ENCODE peak calls at places on chromosome 1, in four cellular contexts. One of them, this sample, is unnamed.

GRCh38 chr1:76379506-76379905 is 305.0 kb downstream of the ST6GALNAC3 start:
- DNase-seq in effector memory CD4-positive, alpha-beta T cell: no peak
- DNase-seq in activated effector memory CD4-positive, alpha-beta T cell treated with Interleukin-2 at 50 U/mL for 16 hours: no peak
- DNase-seq in foreskin keratinocyte: no peak
- DNase-seq in this sample: no peak

GRCh38 chr1:169624122-169624521 is 5.8 kb downstream of the SELP start:
- DNase-seq in effector memory CD4-positive, alpha-beta T cell: no peak
- DNase-seq in activated effector memory CD4-positive, alpha-beta T cell treated with Interleukin-2 at 50 U/mL for 16 hours: no peak
- DNase-seq in foreskin keratinocyte: no peak
- DNase-seq in this sample: no peak

GRCh38 chr1:168691541-168691940 is 37.5 kb downstream of the DPT start:
- DNase-seq in effector memory CD4-positive, alpha-beta T cell: no peak
- DNase-seq in activated effector memory CD4-positive, alpha-beta T cell treated with Interleukin-2 at 50 U/mL for 16 hours: no peak
- DNase-seq in foreskin keratinocyte: no peak
- DNase-seq in this sample: no peak

GRCh38 chr1:78091215-78091813 is 45.5 kb downstream of the GIPC2 start:
- DNase-seq in effector memory CD4-positive, alpha-beta T cell: no peak
- DNase-seq in activated effector memory CD4-positive, alpha-beta T cell treated with Interleukin-2 at 50 U/mL for 16 hours: no peak
- DNase-seq in foreskin keratinocyte: no peak
- DNase-seq in this sample: no peak

GRCh38 chr1:167043752-167044488 is 46.3 kb downstream of the GPA33 start:
- DNase-seq in effector memory CD4-positive, alpha-beta T cell: peak; percentile 55
- DNase-seq in activated effector memory CD4-positive, alpha-beta T cell treated with Interleukin-2 at 50 U/mL for 16 hours: peak; percentile 47
- DNase-seq in foreskin keratinocyte: no peak
- DNase-seq in this sample: peak; percentile 71

GRCh38 chr1:26861889-26862371 is 1.0 kb upstream of the SFN start:
- DNase-seq in effector memory CD4-positive, alpha-beta T cell: no peak
- DNase-seq in activated effector memory CD4-positive, alpha-beta T cell treated with Interleukin-2 at 50 U/mL for 16 hours: no peak
- DNase-seq in foreskin keratinocyte: peak; percentile 88
- DNase-seq in this sample: no peak

GRCh38 chr1:195664628-195665027 is 943.6 kb downstream of the KCNT2 start:
- DNase-seq in effector memory CD4-positive, alpha-beta T cell: no peak
- DNase-seq in activated effector memory CD4-positive, alpha-beta T cell treated with Interleukin-2 at 50 U/mL for 16 hours: no peak
- DNase-seq in foreskin keratinocyte: peak; percentile 6
- DNase-seq in this sample: no peak

GRCh38 chr1:59697138-59697811 is 117.5 kb upstream of the HOOK1 start:
- DNase-seq in effector memory CD4-positive, alpha-beta T cell: no peak
- DNase-seq in activated effector memory CD4-positive, alpha-beta T cell treated with Interleukin-2 at 50 U/mL for 16 hours: no peak
- DNase-seq in foreskin keratinocyte: no peak
- DNase-seq in this sample: peak; percentile 43

GRCh38 chr1:201713093-201713810 is 115.7 kb upstream of the IPO9 start:
- DNase-seq in effector memory CD4-positive, alpha-beta T cell: no peak
- DNase-seq in activated effector memory CD4-positive, alpha-beta T cell treated with Interleukin-2 at 50 U/mL for 16 hours: no peak
- DNase-seq in foreskin keratinocyte: peak; percentile 76
- DNase-seq in this sample: no peak

GRCh38 chr1:172941945-172942344 is 108.8 kb downstream of the TNFSF18 start:
- DNase-seq in effector memory CD4-positive, alpha-beta T cell: no peak
- DNase-seq in activated effector memory CD4-positive, alpha-beta T cell treated with Interleukin-2 at 50 U/mL for 16 hours: no peak
- DNase-seq in foreskin keratinocyte: no peak
- DNase-seq in this sample: no peak

This sample was measured in activated T-helper 2 cell treated with anti-CD3 and anti-CD28 coated beads, Interferon-gamma antibody, Interleukin-2, Interleukin-4, amounts not matched to agents 10 μg/mL and 5 μg/mL and 100 μg/mL, durations not matched to agents 14 hours and 24 hours and 36 hours.